ENCODE peak calls at places on chromosomes 16 and 17, in five cellular contexts. M is prostate gland, N is K562, F is ovary, B is HCT116. G is an unnamed sample.

GRCh38 chr16:30526137-30526822 is at the start of gene ZNF768:
- DNase-seq in N (peak), M (no peak), F (peak), B (no peak), G (no peak)

GRCh38 chr17:42047343-42047742 is 3.1 kb downstream of the C17orf113 start:
- DNase-seq in M (no peak), F (no peak), B (no peak), N (no peak), G (no peak)

GRCh38 chr17:75153854-75154194 is 488 bp downstream of the JPT1 start:
- DNase-seq in N (peak), M (no peak), B (no peak), F (no peak), G (peak)

GRCh38 chr16:67370686-67371085 is 22.6 kb downstream of the TPPP3 start:
- DNase-seq in N (no peak), F (no peak), M (no peak), B (no peak), G (no peak)

GRCh38 chr16:47928008-47928407 is 227.8 kb downstream of the ABCC12 start:
- DNase-seq in F (no peak), M (no peak), N (peak), B (peak), G (peak)

GRCh38 chr16:24471616-24472015 is 67.8 kb upstream of the RBBP6 start:
- DNase-seq in N (no peak), B (no peak), M (no peak), F (no peak), G (no peak)

GRCh38 chr16:86862596-86862995 is 284.2 kb downstream of the FOXL1 start:
- DNase-seq in B (no peak), F (no peak), M (no peak), N (no peak), G (no peak)

GRCh38 chr17:57810740-57811632 is 38.9 kb downstream of the MRPS23 start:
- DNase-seq in F (peak), B (no peak), N (no peak), M (peak), G (no peak)

GRCh38 chr17:66611397-66611796 is 223.5 kb upstream of the CACNG5 start:
- DNase-seq in F (no peak), B (no peak), N (no peak), M (no peak), G (no peak)

GRCh38 chr16:11848842-11849241 is 2.5 kb downstream of the RSL1D1 start:
- DNase-seq in M (no peak), F (no peak), N (no peak), B (no peak), G (peak)

GRCh38 chr17:63817736-63818385 is 9.4 kb upstream of the PSMC5 start:
- DNase-seq in M (no peak), F (no peak), B (no peak), N (no peak), G (no peak)

GRCh38 chr17:62179525-62180161 is 114.6 kb upstream of the MED13 start:
- DNase-seq in F (no peak), N (peak), B (peak), M (no peak), G (peak)

GRCh38 chr16:3904875-3905274 is 24.4 kb upstream of the CREBBP start:
- DNase-seq in M (no peak), F (no peak), B (no peak), N (no peak), G (no peak)

GRCh38 chr17:49637739-49638138 is 40.2 kb downstream of the SPOP start:
- DNase-seq in M (no peak), B (no peak), F (no peak), N (no peak), G (no peak)

GRCh38 chr17:77441130-77441920 is 300.6 kb downstream of the SEC14L1 start:
- DNase-seq in N (no peak), M (no peak), B (no peak), F (no peak), G (no peak)
- TF ChIP-seq POLR2A in N (no peak), M (no peak), B (no peak), F (no peak), G (no peak)

GRCh38 chr16:89093602-89094251 is at the start of gene ACSF3:
- DNase-seq in N (peak), F (peak), B (no peak), M (peak), G (peak)
- TF ChIP-seq POLR2A in N (peak), F (no peak), B (peak), M (no peak), G (peak)

DNA sequence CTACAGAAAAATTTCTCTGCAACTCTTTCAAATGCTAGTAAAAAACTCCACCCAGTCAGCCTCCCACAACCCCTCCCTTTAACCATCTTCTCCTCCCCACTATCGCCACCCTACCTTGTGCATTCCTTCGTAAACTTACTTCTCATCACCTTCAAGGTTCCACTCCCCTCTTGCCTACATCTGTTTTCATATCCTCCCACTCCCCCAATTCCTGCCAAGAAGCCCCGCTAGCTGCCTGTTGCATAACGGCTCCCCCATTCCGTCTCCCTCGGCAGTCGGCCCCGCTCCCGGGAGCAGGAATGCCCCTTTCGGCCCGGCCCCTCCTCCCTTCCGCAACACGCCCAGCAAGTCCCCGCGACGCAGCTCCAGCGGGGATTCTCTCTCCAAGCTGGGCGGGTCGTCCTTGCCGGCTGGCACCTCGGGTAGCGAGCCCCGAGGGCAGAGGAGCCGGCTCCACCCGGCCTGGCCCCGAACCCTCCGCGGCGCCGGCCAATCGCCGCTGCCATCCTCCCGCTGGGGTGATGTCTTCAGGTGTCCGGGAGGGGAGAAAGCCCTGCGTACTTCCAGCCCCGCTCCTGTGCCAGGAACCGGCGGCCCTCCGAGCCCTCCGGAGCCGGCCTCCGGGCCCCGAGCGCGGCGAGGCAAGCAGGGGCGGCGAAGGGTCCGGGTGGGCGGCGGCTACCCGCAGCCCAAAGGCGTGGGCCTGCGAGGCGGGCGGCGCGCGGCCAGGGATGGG is 1.5 kb downstream of the PHLPP2 start:
- DNase-seq in M (peak), F (peak), N (peak), B (peak), G (peak)
- TF ChIP-seq POLR2A in M (peak), F (no peak), N (no peak), B (no peak), G (no peak)

GRCh38 chr17:35086164-35086563 is 22.7 kb upstream of the RFFL start:
- DNase-seq in F (no peak), M (no peak), N (no peak), B (no peak), G (no peak)

GRCh38 chr17:35082073-35082657 is 18.7 kb upstream of the RFFL start:
- DNase-seq in B (peak), N (no peak), F (no peak), M (no peak), G (peak)

GRCh38 chr17:35086931-35087573 is 23.5 kb upstream of the RFFL start:
- DNase-seq in N (peak), F (no peak), M (no peak), B (no peak), G (peak)

GRCh38 chr17:35083071-35083470 is 19.6 kb upstream of the RFFL start:
- DNase-seq in N (peak), M (no peak), F (no peak), B (no peak), G (peak)

GRCh38 chr17:35084987-35085386 is 21.5 kb upstream of the RFFL start:
- DNase-seq in B (peak), M (no peak), N (peak), F (no peak), G (no peak)
- TF ChIP-seq POLR2A in B (no peak), M (no peak), N (no peak), F (no peak), G (no peak)